ENCODE peak calls at places on chromosomes 5 and 9, in four cellular contexts. K is WTC11, H is K562, Z is HepG2. M is an unnamed sample.

GRCh38 chr9:135512904-135513303 is 8.3 kb upstream of the LCN1 start:
- DNase-seq in K (peak), H (no peak), Z (no peak), M (no peak)

GRCh38 chr9:100428871-100429654 is 2.1 kb downstream of the MSANTD3 start:
- DNase-seq in K (no peak), H (peak), Z (peak), M (no peak)

GRCh38 chr5:10582512-10582897 is 18.6 kb downstream of the ANKRD33B start:
- DNase-seq in K (no peak), H (no peak), Z (no peak), M (no peak)

GRCh38 chr9:113993838-113994540 is 84.1 kb downstream of the AMBP start:
- DNase-seq in K (no peak), H (no peak), Z (no peak), M (peak)

GRCh38 chr9:88642333-88642732 is 107.4 kb downstream of the NXNL2 start:
- DNase-seq in K (no peak), H (no peak), Z (no peak), M (no peak)

GRCh38 chr9:69018688-69019087 is 4.8 kb upstream of the PRKACG start:
- DNase-seq in K (no peak), H (peak), Z (no peak), M (no peak)

GRCh38 chr9:109319072-109319630 is 1.7 kb downstream of the EPB41L4B start:
- DNase-seq in K (no peak), H (no peak), Z (no peak), M (peak)

GRCh38 chr9:117734523-117735314 is 30.5 kb downstream of the TLR4 start:
- DNase-seq in K (no peak), H (no peak), Z (no peak), M (no peak)

GRCh38 chr5:7068156-7068555 is 327.8 kb upstream of the ADCY2 start:
- DNase-seq in K (no peak), H (no peak), Z (no peak), M (no peak)

GRCh38 chr9:130023147-130023787 is 19.7 kb downstream of the FNBP1 start:
- DNase-seq in K (no peak), H (no peak), Z (no peak), M (no peak)

GRCh38 chr5:66378407-66378806 is 217.8 kb upstream of the MAST4 start:
- DNase-seq in K (no peak), H (no peak), Z (no peak), M (no peak)

GRCh38 chr9:15220658-15221310 is 86.2 kb downstream of the TTC39B start:
- DNase-seq in K (no peak), H (no peak), Z (no peak), M (no peak)

GRCh38 chr9:107513464-107514092 is 24.0 kb upstream of the KLF4 start:
- DNase-seq in K (no peak), H (no peak), Z (no peak), M (no peak)

GRCh38 chr9:131366745-131367401 is 27.0 kb upstream of the PRRC2B start:
- DNase-seq in K (peak), H (no peak), Z (peak), M (peak)

GRCh38 chr9:114174876-114175771 is 19.8 kb downstream of the COL27A1 start:
- DNase-seq in K (no peak), H (no peak), Z (peak), M (peak)

GRCh38 chr5:33981408-33982171 is 2.9 kb downstream of the SLC45A2 start:
- DNase-seq in K (no peak), H (no peak), Z (no peak), M (no peak)

GRCh38 chr9:129962889-129963703 is 79.9 kb downstream of the FNBP1 start:
- DNase-seq in K (peak), H (peak), Z (no peak), M (no peak)

DNA sequence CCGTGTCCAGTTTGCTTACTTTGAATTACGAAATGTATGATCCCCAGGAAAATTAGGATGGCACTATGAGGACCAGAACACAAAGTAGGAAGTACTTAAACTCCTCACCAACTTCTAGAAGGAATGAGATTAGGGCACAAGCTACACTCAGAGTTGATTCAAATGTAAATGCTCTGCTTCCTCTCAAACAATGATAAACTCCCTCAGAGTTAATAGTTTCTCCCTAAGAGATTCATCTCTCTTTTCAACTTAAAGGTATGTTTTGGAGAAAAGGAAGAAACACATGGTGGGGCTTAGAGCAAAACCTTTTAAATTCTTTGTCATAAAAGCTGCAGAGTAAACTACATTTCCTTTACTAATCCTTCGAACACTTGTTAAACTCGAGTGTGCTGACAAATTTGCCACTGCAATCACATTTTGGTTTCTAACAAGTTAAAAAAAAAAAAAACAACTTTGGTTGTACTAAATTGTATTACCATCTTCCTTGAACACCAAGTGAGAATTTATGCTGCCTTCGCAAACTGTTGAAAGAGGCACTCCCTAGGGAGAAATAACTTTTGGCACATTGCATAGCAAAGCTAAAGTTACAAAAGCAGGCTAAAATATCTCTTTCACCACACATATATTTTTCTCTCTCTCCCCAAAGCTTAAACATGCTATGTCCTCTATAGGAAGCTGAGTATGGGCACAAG is 66.6 kb downstream of the DENND1A start:
- DNase-seq in K (no peak), H (no peak), Z (no peak), M (no peak)
- TF ChIP-seq FOXJ3 in K (peak), H (no peak), Z (no peak), M (no peak)

GRCh38 chr5:170631471-170632195 is 127.8 kb downstream of the KCNIP1 start:
- DNase-seq in K (peak), H (peak), Z (peak), M (peak)
- TF ChIP-seq FOXJ3 in K (no peak), H (no peak), Z (no peak), M (no peak)

GRCh38 chr5:134138416-134139376 is 24.2 kb downstream of the TCF7 start:
- DNase-seq in K (no peak), H (no peak), Z (no peak), M (no peak)
- TF ChIP-seq FOXJ3 in K (no peak), H (no peak), Z (no peak), M (no peak)

GRCh38 chr9:27590636-27591035 is 17.4 kb upstream of the C9orf72 start:
- DNase-seq in K (no peak), H (no peak), Z (no peak), M (no peak)
- TF ChIP-seq FOXJ3 in K (no peak), H (no peak), Z (no peak), M (no peak)